ENCODE peak calls at places on chromosomes 4 and X, in five cellular contexts. N, J, S, I and W are unnamed samples.

GRCh38 chrX:40326186-40326965 is 228.6 kb upstream of the BCOR start:
- DNase-seq in N (no peak), J (peak), S (no peak), I (no peak), W (no peak)

GRCh38 chrX:55312655-55313054 is 47.9 kb upstream of the PAGE3 start:
- DNase-seq in N (no peak), J (no peak), S (no peak), I (no peak), W (no peak)

GRCh38 chr4:23165669-23166068 is 472.9 kb downstream of the GBA3 start:
- DNase-seq in N (no peak), J (no peak), S (no peak), I (no peak), W (no peak)

GRCh38 chrX:42732506-42732905 is 45.5 kb downstream of the PPP1R2C start:
- DNase-seq in N (no peak), J (peak), S (no peak), I (peak), W (peak)

GRCh38 chr4:60847614-60848013 is 352.5 kb upstream of the ADGRL3 start:
- DNase-seq in N (no peak), J (no peak), S (no peak), I (no peak), W (no peak)

GRCh38 chrX:128961290-128961689 is 562.0 kb downstream of the SMARCA1 start:
- DNase-seq in N (no peak), J (no peak), S (no peak), I (no peak), W (no peak)

GRCh38 chr4:138405439-138405838 is 163.3 kb upstream of the SLC7A11 start:
- DNase-seq in N (no peak), J (peak), S (peak), I (no peak), W (no peak)

GRCh38 chrX:106302304-106302703 is 134.2 kb downstream of the PWWP3B start:
- DNase-seq in N (no peak), J (peak), S (no peak), I (peak), W (peak)

GRCh38 chr4:126697748-126698147 is 935.0 kb upstream of the INTU start:
- DNase-seq in N (no peak), J (peak), S (peak), I (no peak), W (no peak)

DNA sequence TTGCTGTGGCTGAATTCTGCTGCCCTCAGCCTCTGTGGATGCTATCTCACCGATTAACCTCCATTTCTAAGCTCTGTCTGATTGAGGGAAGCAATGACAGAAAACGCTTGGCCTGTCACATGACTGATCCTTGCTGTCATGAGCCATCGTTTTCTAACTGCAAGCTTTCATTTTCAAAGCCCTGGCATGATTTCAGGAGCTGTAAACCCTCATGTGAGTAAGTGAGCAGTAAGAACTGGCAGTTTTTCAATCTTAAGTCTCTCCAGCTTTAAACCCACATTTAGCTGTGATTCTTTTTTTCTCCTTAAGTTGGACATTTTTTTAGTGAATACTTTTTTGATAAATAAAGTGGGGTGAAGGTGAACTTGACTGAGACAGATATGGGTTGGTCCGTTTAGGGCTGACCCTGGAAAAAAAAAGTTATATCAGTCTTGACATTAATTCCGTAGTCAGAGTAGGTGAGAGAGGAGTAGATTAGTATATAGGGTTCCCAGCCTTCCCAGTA is 180.9 kb upstream of the PGRMC2 start:
- DNase-seq in N (no peak), J (peak), S (peak), I (peak), W (peak)
- H3K4me3 ChIP-seq in N (no peak), J (no peak), S (no peak), I (no peak), W (no peak)

DNA sequence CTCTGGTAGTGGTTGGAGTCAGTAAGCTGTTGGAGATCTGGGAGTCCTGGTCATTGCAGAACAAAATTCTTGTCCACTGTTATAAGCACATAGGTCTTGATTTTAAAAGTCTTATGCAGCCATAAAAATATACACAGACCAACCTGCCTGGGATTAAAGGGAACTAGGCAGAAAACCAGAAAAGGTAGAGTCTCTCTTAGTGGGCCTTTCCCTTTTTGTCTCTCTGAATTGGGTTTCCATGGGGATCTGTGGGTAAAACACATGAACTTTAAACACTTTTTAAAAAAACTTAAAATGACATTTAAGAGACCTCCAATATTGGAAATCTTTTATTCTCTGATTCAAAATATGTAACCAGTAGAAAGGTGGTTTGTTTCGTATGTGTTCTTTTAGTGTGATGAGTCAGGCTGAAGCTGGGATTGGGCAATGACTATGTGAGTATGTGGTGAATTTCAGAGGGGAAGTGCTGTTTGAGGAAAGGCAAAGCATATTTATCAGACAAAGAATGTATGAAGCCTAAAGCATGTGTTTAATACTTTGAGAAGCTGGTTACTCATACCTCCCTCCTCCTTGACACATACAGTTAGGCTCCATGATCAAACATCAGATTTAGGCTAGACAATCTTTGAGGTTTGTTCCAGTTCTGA is 29.6 kb downstream of the SLC16A2 start:
- DNase-seq in N (peak), J (peak), S (no peak), I (peak), W (no peak)
- H3K27ac ChIP-seq in N (peak), J (peak), S (no peak), I (no peak), W (no peak)

GRCh38 chr4:139886798-139887197 is 221.2 kb downstream of the MGST2 start:
- DNase-seq in N (no peak), J (no peak), S (no peak), I (no peak), W (no peak)
- H3K4me3 ChIP-seq in N (no peak), J (no peak), S (no peak), I (peak), W (no peak)

GRCh38 chrX:24415921-24416320 is 49.2 kb upstream of the PDK3 start:
- DNase-seq in N (no peak), J (no peak), S (no peak), I (no peak), W (no peak)

GRCh38 chrX:24405959-24406358 is 45.5 kb downstream of the SUPT20HL1 start:
- DNase-seq in N (no peak), J (no peak), S (no peak), I (no peak), W (no peak)

GRCh38 chrX:24412637-24413363 is 52.3 kb upstream of the PDK3 start:
- DNase-seq in N (no peak), J (no peak), S (no peak), I (no peak), W (no peak)

GRCh38 chrX:24410514-24411189 is 50.2 kb downstream of the SUPT20HL1 start:
- DNase-seq in N (no peak), J (no peak), S (no peak), I (no peak), W (no peak)
- H3K27ac ChIP-seq in N (no peak), J (no peak), S (no peak), I (no peak), W (no peak)

GRCh38 chr4:39357002-39357401 is 9.2 kb downstream of the RFC1 start:
- DNase-seq in N (no peak), J (no peak), S (no peak), I (no peak), W (no peak)
- H3K4me3 ChIP-seq in N (no peak), J (no peak), S (no peak), I (no peak), W (no peak)

DNA sequence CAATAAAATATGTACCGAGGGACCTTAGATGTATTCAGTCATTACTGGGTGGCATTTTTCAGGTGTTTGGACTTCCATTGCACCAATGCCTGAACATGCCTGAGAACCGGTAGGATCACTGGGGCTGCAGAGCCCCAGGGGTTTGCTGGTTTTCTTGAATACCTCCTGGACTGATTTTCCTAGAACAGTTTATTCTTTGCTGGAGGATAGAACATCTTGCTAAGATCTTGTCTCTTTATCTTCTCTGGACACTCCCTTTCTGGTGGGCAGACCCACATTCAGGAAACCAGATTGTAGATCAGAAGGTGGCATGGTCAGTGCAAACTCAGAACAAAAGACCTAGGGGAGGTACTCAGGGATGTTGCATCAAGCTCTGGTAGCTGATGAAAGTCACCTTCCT is 84.7 kb downstream of the CLDN34 start:
- DNase-seq in N (no peak), J (no peak), S (no peak), I (no peak), W (no peak)
- H3K27ac ChIP-seq in N (no peak), J (no peak), S (no peak), I (no peak), W (no peak)